ENCODE peak calls at places on chromosomes 1 and 21, in nine cellular contexts. J, W, T, V, R, A, N, I and M are unnamed samples.

GRCh38 chr1:22320703-22321344 is 130.8 kb upstream of the ZBTB40 start:
- DNase-seq in J (no peak), W (no peak), T (no peak), V (no peak), R (no peak), A (no peak), N (no peak), I (no peak), M (no peak)

GRCh38 chr21:42381347-42381984 is 14.4 kb downstream of the TMPRSS3 start:
- DNase-seq in J (peak; percentile 56), W (peak; percentile 16), T (no peak), V (peak; percentile 65), R (no peak), A (peak; percentile 37), N (no peak), I (peak; percentile 48), M (no peak)

GRCh38 chr1:119966681-119967080 is 70.4 kb upstream of the ADAM30 start:
- DNase-seq in J (no peak), W (no peak), T (no peak), V (no peak), R (no peak), A (no peak), N (no peak), I (no peak), M (no peak)

GRCh38 chr1:213041443-213041842 is 9.6 kb upstream of the RPS6KC1 start:
- DNase-seq in J (no peak), W (no peak), T (no peak), V (no peak), R (no peak), A (no peak), N (no peak), I (peak; percentile 46), M (no peak)

GRCh38 chr1:231185391-231185790 is 23.5 kb downstream of the TRIM67 start:
- DNase-seq in J (no peak), W (no peak), T (no peak), V (no peak), R (no peak), A (no peak), N (no peak), I (no peak), M (no peak)

GRCh38 chr1:218408135-218408534 is 63.0 kb downstream of the TGFB2 start:
- DNase-seq in J (no peak), W (no peak), T (no peak), V (no peak), R (no peak), A (no peak), N (no peak), I (no peak), M (no peak)

GRCh38 chr1:205003358-205004145 is 39.5 kb upstream of the CNTN2 start:
- DNase-seq in J (peak; percentile 78), W (no peak), T (no peak), V (no peak), R (no peak), A (no peak), N (no peak), I (no peak), M (no peak)

GRCh38 chr1:6960291-6960758 is 175.1 kb downstream of the CAMTA1 start:
- DNase-seq in J (peak; percentile 17), W (no peak), T (no peak), V (no peak), R (no peak), A (no peak), N (no peak), I (no peak), M (no peak)

GRCh38 chr1:51217101-51217500 is 19.0 kb upstream of the RNF11 start:
- DNase-seq in J (no peak), W (no peak), T (no peak), V (no peak), R (no peak), A (no peak), N (no peak), I (no peak), M (no peak)

GRCh38 chr1:43993206-43993914 is 2.0 kb downstream of the CCDC24 start:
- DNase-seq in J (no peak), W (no peak), T (no peak), V (no peak), R (no peak), A (no peak), N (no peak), I (no peak), M (no peak)

GRCh38 chr1:198463709-198464108 is 76.8 kb downstream of the ATP6V1G3 start:
- DNase-seq in J (no peak), W (no peak), T (no peak), V (no peak), R (no peak), A (no peak), N (no peak), I (no peak), M (no peak)

GRCh38 chr1:230248876-230249275 is 177.3 kb downstream of the PGBD5 start:
- DNase-seq in J (no peak), W (no peak), T (no peak), V (no peak), R (no peak), A (no peak), N (no peak), I (no peak), M (no peak)

GRCh38 chr1:8061210-8061609 is 35.1 kb upstream of the ERRFI1 start:
- DNase-seq in J (no peak), W (no peak), T (peak; percentile 91), V (no peak), R (no peak), A (no peak), N (no peak), I (peak; percentile 90), M (no peak)

GRCh38 chr1:43058545-43059360 is 100.1 kb upstream of the SLC2A1 start:
- DNase-seq in J (no peak), W (no peak), T (no peak), V (no peak), R (peak; percentile 69), A (no peak), N (no peak), I (peak; percentile 54), M (peak; percentile 33)